ENCODE peak calls at places on chromosomes 3 and 15, in eight cellular contexts. B is upper lobe of right lung, X is mucosa of descending colon, G is iPS-NIHi11, Y is heart left ventricle, T is thyroid gland, I is pons, E is ecto neural progenitor cell. S is an unnamed sample.

GRCh38 chr15:74233864-74234597 is 2.1 kb upstream of the CCDC33 start:
- DNase-seq in Y (no peak), I (no peak), B (no peak), T (no peak), E (no peak), X (no peak), G (no peak), S (no peak)

GRCh38 chr3:144840866-144841265 is 869.2 kb downstream of the DIPK2A start:
- DNase-seq in Y (no peak), B (no peak), I (no peak), T (no peak), X (no peak), E (no peak), G (no peak), S (no peak)

GRCh38 chr3:39291903-39292329 is 12.1 kb upstream of the CX3CR1 start:
- DNase-seq in B (peak; percentile 73), T (peak; percentile 52), I (no peak), E (peak; percentile 84), X (peak; percentile 82), G (peak; percentile 82), Y (peak; percentile 54), S (peak; percentile 79)

GRCh38 chr3:101779808-101780366 is 876 bp downstream of the NXPE3 start:
- DNase-seq in X (no peak), B (no peak), E (no peak), T (no peak), G (no peak), Y (no peak), I (no peak), S (no peak)

GRCh38 chr3:157865449-157865862 is 240.8 kb downstream of the SHOX2 start:
- DNase-seq in B (peak; percentile 71), T (no peak), Y (no peak), G (peak; percentile 76), X (peak; percentile 64), E (peak; percentile 72), I (no peak), S (peak; percentile 54)

GRCh38 chr3:185153170-185153733 is 392 bp upstream of the C3orf70 start:
- DNase-seq in Y (peak; percentile 16), T (no peak), B (no peak), X (peak; percentile 34), E (peak; percentile 64), I (peak; percentile 42), G (peak; percentile 88), S (peak; percentile 29)

GRCh38 chr3:171038342-171038741 is 11.8 kb upstream of the SLC2A2 start:
- DNase-seq in Y (no peak), B (no peak), I (no peak), E (no peak), T (no peak), G (no peak), X (no peak), S (no peak)

GRCh38 chr3:49671291-49672288 is 2.6 kb upstream of the APEH start:
- DNase-seq in I (peak; percentile 56), X (peak; percentile 80), B (peak; percentile 84), T (peak; percentile 80), E (peak; percentile 83), Y (peak; percentile 64), G (peak; percentile 85), S (peak; percentile 79)

S was measured in transverse colon.